ENCODE peak calls at places on chromosomes 16 and 17, in eight cellular contexts. I is NCI-H524; N is pancreas; T is hypothalamus; X is stimulated activated naive CD8-positive, alpha-beta T cell treated with anti-CD3 and anti-CD28 coated beads, Interleukin-15, amount 100 ng/mL, for 72 hours; R is T-cell; C is stimulated activated CD8-positive, alpha-beta memory T cell treated with anti-CD3 and anti-CD28 coated beads, Interleukin-12 subunit alpha, Interleukin-12 subunit beta, amount 100 ng/mL, for 4 hours; P is mucosa of gallbladder. Z is an unnamed sample.
A peak's percentile ranks its signal among the peaks of the same experiment; 100 is the strongest.

GRCh38 chr17:75854881-75855309 is 240 bp downstream of the WBP2 start:
- DNase-seq in N (peak; percentile 69), R (no peak), P (no peak), X (no peak), I (no peak), T (peak; percentile 75), C (no peak), Z (no peak)

GRCh38 chr17:4074831-4075495 is 67.9 kb downstream of the ZZEF1 start:
- DNase-seq in I (peak; percentile 30), T (no peak), N (no peak), R (peak; percentile 15), X (peak; percentile 25), P (no peak), C (no peak), Z (no peak)

GRCh38 chr17:72407336-72408121 is 286.7 kb downstream of the SOX9 start:
- DNase-seq in T (peak; percentile 41), R (no peak), X (no peak), P (peak; percentile 77), C (no peak), N (peak; percentile 71), I (peak; percentile 95), Z (peak; percentile 87)

GRCh38 chr16:57128787-57129389 is 36.5 kb downstream of the CPNE2 start:
- DNase-seq in P (no peak), I (no peak), N (no peak), R (peak; percentile 59), X (peak; percentile 58), C (peak; percentile 12), T (no peak), Z (no peak)

GRCh38 chr16:86664518-86665318 is 86.4 kb downstream of the FOXL1 start:
- DNase-seq in P (peak; percentile 82), X (peak; percentile 37), T (no peak), R (no peak), I (no peak), C (peak; percentile 8), N (no peak), Z (no peak)

GRCh38 chr17:59357929-59358328 is 26.5 kb downstream of the YPEL2 start:
- DNase-seq in C (no peak), R (no peak), T (no peak), I (no peak), X (no peak), N (no peak), P (no peak), Z (no peak)

GRCh38 chr16:23952128-23953041 is 116.6 kb downstream of the PRKCB start:
- DNase-seq in I (no peak), T (peak; percentile 10), N (no peak), X (peak; percentile 47), P (peak; percentile 16), C (peak; percentile 27), R (no peak), Z (no peak)

GRCh38 chr16:19210968-19211367 is 42.9 kb downstream of the SYT17 start:
- DNase-seq in I (no peak), N (no peak), X (no peak), R (no peak), P (no peak), T (no peak), C (no peak), Z (no peak)

GRCh38 chr17:28811594-28812135 is 30.9 kb downstream of the FAM222B start:
- DNase-seq in T (no peak), R (no peak), P (peak; percentile 30), C (no peak), N (no peak), X (peak; percentile 1), I (peak; percentile 54), Z (no peak)

GRCh38 chr17:17724307-17724921 is 43.2 kb downstream of the RAI1 start:
- DNase-seq in P (no peak), C (no peak), I (no peak), T (no peak), X (peak; percentile 31), R (no peak), N (no peak), Z (peak; percentile 48)

GRCh38 chr17:56543280-56543679 is 50.2 kb upstream of the NOG start:
- DNase-seq in X (no peak), R (no peak), T (no peak), N (no peak), I (no peak), C (no peak), P (no peak), Z (no peak)

GRCh38 chr17:74797824-74798223 is 21.7 kb upstream of the NAT9 start:
- DNase-seq in R (no peak), C (no peak), I (no peak), P (no peak), T (no peak), N (no peak), X (no peak), Z (no peak)

GRCh38 chr17:63533433-63534077 is 10.4 kb downstream of the KCNH6 start:
- DNase-seq in T (no peak), R (no peak), X (no peak), P (no peak), C (no peak), N (no peak), I (no peak), Z (no peak)

GRCh38 chr17:65987988-65988387 is 203.9 kb downstream of the CEP112 start:
- DNase-seq in C (no peak), T (no peak), X (no peak), R (no peak), I (peak; percentile 72), N (no peak), P (no peak), Z (peak; percentile 3)

GRCh38 chr17:46108120-46108519 is 85.1 kb downstream of the KANSL1 start:
- DNase-seq in I (no peak), R (no peak), P (no peak), X (no peak), C (no peak), N (no peak), T (no peak), Z (no peak)

GRCh38 chr16:57165923-57166322 is 19.9 kb downstream of the PSME3IP1 start:
- DNase-seq in T (no peak), P (no peak), N (no peak), R (no peak), I (no peak), C (no peak), X (no peak), Z (no peak)

GRCh38 chr16:73672135-73672534 is 624.2 kb upstream of the ZFHX3 start:
- DNase-seq in I (no peak), R (no peak), C (no peak), P (no peak), X (no peak), N (no peak), T (no peak), Z (no peak)

GRCh38 chr17:34616148-34616547 is 36.8 kb downstream of the TMEM132E start:
- DNase-seq in P (no peak), R (no peak), T (no peak), C (no peak), I (peak; percentile 100), N (no peak), X (no peak), Z (no peak)

GRCh38 chr16:75250809-75251279 is 580 bp downstream of the BCAR1 start:
- DNase-seq in T (no peak), N (peak; percentile 87), X (no peak), C (no peak), P (no peak), I (no peak), R (no peak), Z (no peak)

GRCh38 chr16:70720431-70721201 is 34.8 kb upstream of the MTSS2 start:
- DNase-seq in C (no peak), I (no peak), X (no peak), T (no peak), N (no peak), R (no peak), P (no peak), Z (no peak)

GRCh38 chr16:81688182-81688581 is 90.9 kb upstream of the PLCG2 start:
- DNase-seq in X (no peak), I (no peak), R (no peak), P (no peak), T (no peak), C (no peak), N (no peak), Z (no peak)